ENCODE peak calls at places on chromosome 16, in ten cellular contexts. C is body of pancreas, P is IMR-90, Y is ovary, G is astrocyte, B is ascending aorta, W is heart left ventricle, K is fibroblast of lung, R is left lung, M is colonic mucosa. Z is an unnamed sample. For H3K4me1, the result is how much of the 10 kb centered on the place peaks cover.

GRCh38 chr16:4760221-4760910 is 6.6 kb downstream of the ZNF500 start:
- DNase-seq in C (no peak), P (no peak), Y (no peak), G (no peak), B (no peak), W (no peak), K (no peak), R (no peak), M (no peak), Z (peak)

GRCh38 chr16:57591086-57591869 is 37.2 kb upstream of the ADGRG1 start:
- DNase-seq in C (peak), P (peak), Y (peak), G (peak), B (no peak), W (peak), K (peak), R (peak), M (peak), Z (peak)

GRCh38 chr16:50123417-50123816 is 29.7 kb upstream of the TENT4B start:
- DNase-seq in C (no peak), P (no peak), Y (no peak), G (no peak), B (no peak), W (no peak), K (no peak), R (no peak), M (no peak), Z (no peak)

GRCh38 chr16:66406534-66407368 is 20.3 kb upstream of the BEAN1 start:
- DNase-seq in C (peak), P (peak), Y (peak), G (peak), B (no peak), W (peak), K (peak), R (peak), M (peak), Z (peak)

GRCh38 chr16:70575376-70575775 is 51.8 kb downstream of the SF3B3 start:
- DNase-seq in C (no peak), P (no peak), Y (no peak), G (no peak), B (no peak), W (no peak), K (no peak), R (no peak), M (no peak), Z (no peak)

GRCh38 chr16:86436466-86437185 is 73.7 kb upstream of the FOXF1 start:
- DNase-seq in C (no peak), P (peak), Y (no peak), G (no peak), B (no peak), W (no peak), K (peak), R (no peak), M (no peak), Z (no peak)

GRCh38 chr16:80167657-80168056 is 373.1 kb upstream of the DYNLRB2 start:
- DNase-seq in C (no peak), P (no peak), Y (no peak), G (no peak), B (no peak), W (no peak), K (peak), R (no peak), M (no peak), Z (no peak)

GRCh38 chr16:21645261-21645721 is 7.1 kb downstream of the IGSF6 start:
- DNase-seq in C (no peak), P (peak), Y (no peak), G (no peak), B (no peak), W (no peak), K (no peak), R (no peak), M (no peak), Z (no peak)

GRCh38 chr16:87864331-87864989 is 4.8 kb downstream of the SLC7A5 start:
- DNase-seq in C (no peak), P (peak), Y (no peak), G (peak), B (no peak), W (no peak), K (peak), R (no peak), M (no peak), Z (no peak)

GRCh38 chr16:21524068-21524751 is 75.2 kb upstream of the METTL9 start:
- DNase-seq in C (no peak), P (no peak), Y (no peak), G (no peak), B (no peak), W (no peak), K (no peak), R (peak), M (no peak), Z (peak)

GRCh38 chr16:65909310-65910050 is 457.0 kb upstream of the CDH5 start:
- DNase-seq in C (no peak), P (no peak), Y (no peak), G (no peak), B (no peak), W (no peak), K (peak), R (no peak), M (no peak), Z (no peak)

DNA sequence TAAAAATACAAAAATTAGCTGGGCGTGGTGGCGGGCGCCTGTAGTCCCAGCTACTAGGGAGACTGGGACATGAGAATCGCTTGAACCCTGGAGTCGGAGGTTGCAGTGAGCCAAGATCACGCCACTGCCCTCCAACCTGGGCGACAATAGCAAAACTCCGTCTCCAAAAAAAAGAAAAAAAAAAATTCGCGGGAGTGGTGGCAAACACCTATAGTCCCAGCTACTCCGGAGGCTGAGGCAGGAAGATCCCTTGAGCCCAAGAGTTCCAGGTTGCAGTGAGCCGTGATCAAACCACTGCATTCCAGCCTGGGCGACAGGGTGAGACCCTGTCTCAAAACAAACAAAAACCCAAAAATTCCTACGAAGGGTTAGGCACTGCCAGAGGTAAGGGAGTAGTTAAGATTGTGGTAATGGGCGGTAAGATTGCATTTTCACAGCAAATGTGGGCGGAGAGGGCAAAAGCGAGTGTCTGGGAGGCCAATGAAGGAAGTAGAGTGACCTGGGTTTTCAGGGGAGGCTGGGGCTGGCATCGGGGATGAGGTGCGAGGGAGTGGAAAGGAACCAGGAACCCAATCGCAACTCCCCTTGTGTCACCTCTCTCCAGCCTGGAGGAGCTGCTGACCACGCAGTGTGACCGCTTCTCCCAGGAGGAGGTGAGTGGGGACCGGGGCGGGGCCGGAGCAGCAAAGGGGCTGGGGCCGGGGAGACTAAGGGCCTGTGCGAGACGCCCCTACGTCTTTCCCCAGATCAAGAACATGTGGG is 2.6 kb downstream of the MYL11 start:
- DNase-seq in C (no peak), P (no peak), Y (no peak), G (peak), B (no peak), W (no peak), K (no peak), R (no peak), M (no peak), Z (no peak)
- H3K4me1 ChIP-seq in C (under half), P (under half), Y (under half), G (under half), B (under half), W (under half), K (under half), R (under half), M (under half), Z (under half)

GRCh38 chr16:73912311-73912710 is 384.3 kb upstream of the PSMD7 start:
- DNase-seq in C (no peak), P (no peak), Y (no peak), G (no peak), B (no peak), W (no peak), K (no peak), R (no peak), M (no peak), Z (no peak)
- H3K27ac ChIP-seq in C (no peak), P (no peak), Y (no peak), G (no peak), B (no peak), W (no peak), K (no peak), R (no peak), M (no peak), Z (no peak)

GRCh38 chr16:1312459-1312801 is 3.0 kb downstream of the UBE2I start:
- DNase-seq in C (no peak), P (no peak), Y (no peak), G (no peak), B (no peak), W (no peak), K (no peak), R (no peak), M (no peak), Z (no peak)

GRCh38 chr16:1309888-1310831 is 724 bp downstream of the UBE2I start:
- DNase-seq in C (peak), P (peak), Y (peak), G (peak), B (no peak), W (peak), K (peak), R (peak), M (peak), Z (peak)

GRCh38 chr16:1310832-1311200 is 1.4 kb downstream of the UBE2I start:
- DNase-seq in C (no peak), P (no peak), Y (no peak), G (no peak), B (no peak), W (no peak), K (no peak), R (no peak), M (no peak), Z (peak)

GRCh38 chr16:1311738-1312458 is 2.5 kb downstream of the UBE2I start:
- DNase-seq in C (no peak), P (peak), Y (peak), G (no peak), B (no peak), W (peak), K (no peak), R (no peak), M (no peak), Z (peak)

DNA sequence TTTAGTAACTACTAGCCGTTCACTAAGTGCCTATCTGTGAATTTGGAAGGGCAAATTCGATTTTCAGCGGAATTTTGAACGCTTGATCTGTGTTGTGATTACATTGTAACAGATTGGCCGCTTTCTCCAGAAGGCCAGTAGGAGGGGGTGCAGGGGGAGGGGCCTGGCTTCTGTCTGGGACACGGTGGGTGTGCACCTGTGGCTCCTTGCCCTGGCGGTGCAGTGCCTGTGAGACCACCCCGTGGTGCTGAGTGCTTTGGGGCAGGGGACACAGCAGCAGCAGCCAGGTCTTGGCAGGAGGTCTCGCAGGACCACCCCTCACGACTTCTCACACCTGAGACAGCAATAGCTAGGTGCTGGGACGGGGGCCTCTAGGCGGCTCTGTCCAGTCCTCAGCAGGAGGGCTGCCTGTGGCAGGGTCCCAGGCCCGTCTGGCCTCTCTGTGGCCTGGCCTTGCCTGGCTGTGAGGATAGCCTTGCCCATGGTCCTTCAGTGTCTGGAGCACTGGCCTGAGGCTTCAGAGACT is 1.8 kb downstream of the UBE2I start:
- DNase-seq in C (no peak), P (no peak), Y (no peak), G (no peak), B (no peak), W (no peak), K (no peak), R (no peak), M (no peak), Z (peak)
- H3K4me3 ChIP-seq in C (no peak), P (peak), Y (peak), G (peak), B (peak), W (peak), K (peak), R (peak), M (peak), Z (peak)

GRCh38 chr16:30658731-30659506 is 688 bp downstream of the FBRS start:
- DNase-seq in C (no peak), P (peak), Y (peak), G (peak), B (peak), W (peak), K (peak), R (peak), M (peak), Z (peak)
- H3K4me1 ChIP-seq in C (under half), P (under half), Y (under half), G (under half), B (under half), W (under half), K (under half), R (half or more), M (under half), Z (under half)

GRCh38 chr16:12551946-12552345 is 251.7 kb downstream of the CPPED1 start:
- DNase-seq in C (no peak), P (peak), Y (no peak), G (no peak), B (no peak), W (no peak), K (peak), R (no peak), M (no peak), Z (no peak)

GRCh38 chr16:12547608-12547922 is 256.1 kb downstream of the CPPED1 start:
- DNase-seq in C (no peak), P (no peak), Y (no peak), G (no peak), B (no peak), W (no peak), K (no peak), R (no peak), M (no peak), Z (no peak)

GRCh38 chr16:12553191-12553590 is 250.5 kb downstream of the CPPED1 start:
- DNase-seq in C (no peak), P (no peak), Y (no peak), G (no peak), B (no peak), W (no peak), K (no peak), R (no peak), M (no peak), Z (no peak)

GRCh38 chr16:12548270-12548983 is 255.3 kb downstream of the CPPED1 start:
- DNase-seq in C (no peak), P (no peak), Y (no peak), G (no peak), B (no peak), W (no peak), K (no peak), R (no peak), M (no peak), Z (no peak)

DNA sequence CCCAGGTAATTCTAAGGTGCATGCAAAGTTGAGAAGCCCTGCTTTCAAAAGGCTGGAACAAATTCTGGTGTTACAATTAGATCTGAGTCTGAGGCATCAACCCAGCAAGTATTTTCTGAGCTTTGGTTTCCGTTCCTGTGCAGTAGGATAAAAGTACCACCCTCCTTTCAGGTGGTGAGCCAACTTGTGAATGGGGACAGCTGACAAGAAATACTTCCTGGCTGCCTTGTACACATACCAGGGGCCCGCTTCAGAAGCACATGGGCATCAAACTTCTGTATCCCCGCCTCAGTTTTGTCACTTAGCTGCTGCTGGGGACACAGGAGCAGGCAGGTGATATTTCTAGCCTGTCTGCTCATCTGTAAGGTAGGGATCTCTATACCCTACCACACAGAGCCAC is 252.2 kb downstream of the CPPED1 start:
- DNase-seq in C (no peak), P (no peak), Y (no peak), G (no peak), B (no peak), W (no peak), K (no peak), R (no peak), M (no peak), Z (no peak)
- H3K27ac ChIP-seq in C (no peak), P (no peak), Y (no peak), G (no peak), B (no peak), W (no peak), K (no peak), R (no peak), M (no peak), Z (no peak)

GRCh38 chr16:9429946-9430345 is 338.5 kb downstream of the HAPSTR1 start:
- DNase-seq in C (no peak), P (no peak), Y (no peak), G (no peak), B (no peak), W (no peak), K (no peak), R (no peak), M (no peak), Z (no peak)
- H3K4me3 ChIP-seq in C (no peak), P (no peak), Y (no peak), G (no peak), B (no peak), W (no peak), K (no peak), R (no peak), M (no peak), Z (no peak)

Z was measured in osteoblast.